ENCODE peak calls at places on chromosomes 1 and 21, in five cellular contexts. F, M, Y, L and J are unnamed samples.

GRCh38 chr1:85884372-85885035 is 176.3 kb upstream of the ZNHIT6 start:
- DNase-seq in F (peak; percentile 76), M (peak; percentile 47), Y (peak; percentile 30), L (no peak), J (peak; percentile 31)

GRCh38 chr1:184035719-184036516 is 1.6 kb downstream of the COLGALT2 start:
- DNase-seq in F (no peak), M (no peak), Y (no peak), L (no peak), J (no peak)

GRCh38 chr1:180905927-180906326 is 6.8 kb upstream of the KIAA1614 start:
- DNase-seq in F (no peak), M (no peak), Y (no peak), L (no peak), J (no peak)

GRCh38 chr21:41601573-41602371 is 93.8 kb upstream of the TMPRSS2 start:
- DNase-seq in F (no peak), M (no peak), Y (no peak), L (no peak), J (no peak)

GRCh38 chr21:45180289-45180599 is 105.9 kb downstream of the ADARB1 start:
- DNase-seq in F (no peak), M (no peak), Y (no peak), L (no peak), J (no peak)

GRCh38 chr21:35476616-35477395 is 427.7 kb upstream of the RUNX1 start:
- DNase-seq in F (no peak), M (no peak), Y (no peak), L (no peak), J (peak; percentile 84)

GRCh38 chr1:116921301-116921885 is 11.7 kb downstream of the PTGFRN start:
- DNase-seq in F (no peak), M (no peak), Y (no peak), L (no peak), J (no peak)

GRCh38 chr1:206579747-206580437 is 32.4 kb downstream of the EIF2D start:
- DNase-seq in F (no peak), M (no peak), Y (no peak), L (no peak), J (no peak)

GRCh38 chr21:45076245-45076661 is 1.9 kb downstream of the ADARB1 start:
- DNase-seq in F (no peak), M (peak; percentile 30), Y (no peak), L (no peak), J (no peak)

GRCh38 chr1:76046149-76046548 is 28.4 kb upstream of the ST6GALNAC3 start:
- DNase-seq in F (no peak), M (no peak), Y (no peak), L (no peak), J (no peak)

GRCh38 chr1:181479137-181479745 is 4.1 kb upstream of the CACNA1E start:
- DNase-seq in F (peak; percentile 88), M (peak; percentile 84), Y (peak; percentile 71), L (peak; percentile 48), J (peak; percentile 49)

GRCh38 chr21:28734522-28735175 is 258.0 kb downstream of the LTN1 start:
- DNase-seq in F (no peak), M (no peak), Y (no peak), L (no peak), J (no peak)

GRCh38 chr1:213231795-213232231 is 180.8 kb downstream of the RPS6KC1 start:
- DNase-seq in F (peak; percentile 78), M (peak; percentile 82), Y (no peak), L (no peak), J (no peak)

GRCh38 chr1:206447792-206448191 is 22.5 kb upstream of the IKBKE start:
- DNase-seq in F (no peak), M (no peak), Y (no peak), L (no peak), J (no peak)

GRCh38 chr1:8663090-8663802 is 154.2 kb downstream of the RERE start:
- DNase-seq in F (no peak), M (no peak), Y (no peak), L (no peak), J (no peak)

GRCh38 chr1:62423580-62424242 is 13.1 kb upstream of the USP1 start:
- DNase-seq in F (no peak), M (no peak), Y (no peak), L (no peak), J (no peak)

GRCh38 chr21:45320261-45320990 is 32.7 kb upstream of the POFUT2 start:
- DNase-seq in F (peak; percentile 70), M (no peak), Y (no peak), L (no peak), J (no peak)